ENCODE peak calls at places on chromosomes 11 and 22, in four cellular contexts. K is tibial artery, S is neural progenitor cell, B is A673. F is an unnamed sample.
A peak's percentile ranks its signal among the peaks of the same experiment; 100 is the strongest.

GRCh38 chr22:38754247-38755154 is 1.3 kb downstream of the SUN2 start:
- DNase-seq in B (peak; percentile 62), K (peak; percentile 98), S (peak; percentile 48), F (peak; percentile 83)

GRCh38 chr11:40280161-40281054 is 1179.0 kb downstream of the LRRC4C start:
- DNase-seq in B (no peak), K (no peak), S (no peak), F (peak; percentile 55)

GRCh38 chr11:114483929-114484328 is 44.7 kb downstream of the REXO2 start:
- DNase-seq in K (no peak), B (no peak), S (no peak), F (no peak)

GRCh38 chr22:22386602-22387385 is 121.7 kb downstream of the ZNF280B start:
- DNase-seq in B (no peak), K (no peak), S (no peak), F (no peak)

GRCh38 chr22:21451545-21452520 is 15.4 kb upstream of the TMEM191C start:
- DNase-seq in K (peak; percentile 33), S (peak; percentile 1), B (no peak), F (peak; percentile 4)

GRCh38 chr11:70159612-70160570 is 43.2 kb upstream of the FADD start:
- DNase-seq in S (no peak), K (peak; percentile 87), B (no peak), F (no peak)

GRCh38 chr22:29348956-29349355 is 33.5 kb upstream of the RASL10A start:
- DNase-seq in K (no peak), S (no peak), B (no peak), F (no peak)

GRCh38 chr11:23755076-23755475 is 741.8 kb upstream of the LUZP2 start:
- DNase-seq in S (no peak), B (no peak), K (no peak), F (no peak)

GRCh38 chr11:94876222-94876621 is 97.1 kb downstream of the CWC15 start:
- DNase-seq in S (no peak), B (no peak), K (no peak), F (no peak)

GRCh38 chr22:32649515-32650200 is 151.8 kb upstream of the TIMP3 start:
- DNase-seq in B (no peak), S (no peak), K (peak; percentile 76), F (peak; percentile 35)

GRCh38 chr22:43894122-43894521 is 2.3 kb upstream of the PNPLA5 start:
- DNase-seq in S (no peak), K (no peak), B (no peak), F (peak; percentile 26)

GRCh38 chr11:97717922-97718321 is 1302.8 kb upstream of the CNTN5 start:
- DNase-seq in B (no peak), S (no peak), K (no peak), F (peak; percentile 39)

GRCh38 chr11:114057147-114057546 is 2.4 kb upstream of the ZBTB16 start:
- DNase-seq in B (no peak), S (no peak), K (no peak), F (no peak)

GRCh38 chr22:17348464-17349103 is 20.7 kb upstream of the CECR2 start:
- DNase-seq in K (no peak), S (no peak), B (no peak), F (no peak)

GRCh38 chr11:88491674-88492073 is 154.1 kb upstream of the CTSC start:
- DNase-seq in K (no peak), B (no peak), S (no peak), F (no peak)

GRCh38 chr11:88487646-88488045 is 150.1 kb upstream of the CTSC start:
- DNase-seq in S (no peak), B (no peak), K (no peak), F (no peak)

GRCh38 chr11:88484873-88485621 is 147.5 kb upstream of the CTSC start:
- DNase-seq in B (peak; percentile 68), K (no peak), S (peak; percentile 54), F (no peak)

GRCh38 chr11:88494857-88495256 is 157.3 kb upstream of the CTSC start:
- DNase-seq in B (peak; percentile 15), K (no peak), S (peak; percentile 24), F (no peak)

DNA sequence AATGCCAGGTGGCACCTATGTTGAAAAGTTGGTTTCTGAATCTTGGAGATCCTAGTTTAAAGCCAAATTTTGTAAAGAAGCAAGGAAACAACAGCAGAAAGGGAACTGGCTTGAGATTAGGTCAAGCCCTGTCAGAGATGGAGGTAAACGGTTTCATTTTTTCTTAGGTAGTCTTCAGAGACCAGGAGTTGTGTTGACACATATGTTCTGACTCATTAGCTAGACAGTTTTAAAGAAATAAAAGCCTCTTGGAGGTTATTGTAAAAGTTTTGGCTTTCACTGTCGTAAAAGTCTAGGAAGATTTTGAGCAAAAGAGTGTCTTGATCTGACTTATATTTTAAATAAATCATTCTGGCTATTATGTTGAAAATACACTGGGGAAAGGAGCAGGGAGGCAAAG is 151.5 kb upstream of the CTSC start:
- DNase-seq in K (no peak), S (no peak), B (no peak), F (no peak)
- H3K27ac ChIP-seq in K (no peak overlapping the region), S (no peak overlapping the region), B (no peak overlapping the region), F (no peak overlapping the region)

GRCh38 chr22:33917744-33918406 is 2.4 kb downstream of the LARGE1 start:
- DNase-seq in S (peak; percentile 64), K (no peak), B (no peak), F (no peak)
- H3K4me3 ChIP-seq in S (peak overlapping the region; percentile 81), K (no peak overlapping the region), B (no peak overlapping the region), F (peak overlapping the region; percentile 98)

GRCh38 chr22:20115691-20116375 is at the start of gene RANBP1:
- DNase-seq in K (no peak), B (no peak), S (peak; percentile 23), F (peak; percentile 58)

GRCh38 chr22:20116376-20116950 is 559 bp downstream of the RANBP1 start:
- DNase-seq in B (no peak), S (peak; percentile 13), K (no peak), F (peak; percentile 73)

GRCh38 chr22:20116951-20117645 is at the start of gene TRMT2A:
- DNase-seq in B (peak; percentile 99), S (peak; percentile 99), K (peak; percentile 99), F (peak; percentile 99)

GRCh38 chr22:20117656-20118571 is 888 bp upstream of the TRMT2A start:
- DNase-seq in K (no peak), B (peak; percentile 61), S (peak; percentile 51), F (peak; percentile 63)

GRCh38 chr22:20118572-20119020 is 1.6 kb upstream of the TRMT2A start:
- DNase-seq in K (no peak), S (peak; percentile 27), B (peak; percentile 39), F (peak; percentile 31)
- H3K27ac ChIP-seq in K (peak overlapping the region; percentile 86), S (no peak overlapping the region), B (peak overlapping the region; percentile 95), F (no peak overlapping the region)

DNA sequence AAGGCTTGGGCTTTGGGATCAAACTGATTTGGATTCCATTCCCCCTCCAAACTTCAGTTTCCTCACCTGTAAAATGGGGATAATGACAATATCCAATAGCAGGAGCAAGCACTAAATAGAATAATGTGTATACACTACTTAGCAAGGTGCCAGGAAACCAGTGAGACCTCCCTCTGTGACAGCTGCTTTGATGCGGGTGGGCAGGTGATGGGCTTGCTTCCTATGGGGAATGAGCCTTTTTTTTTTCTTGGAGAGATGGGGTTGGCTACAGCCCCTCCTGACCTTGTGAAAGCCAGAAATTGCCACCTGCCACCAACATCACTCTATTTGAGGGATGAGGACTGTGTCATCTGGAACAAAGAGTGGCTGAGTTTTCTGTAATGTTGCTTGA is 1.1 kb downstream of the CD82 start:
- DNase-seq in K (no peak), B (no peak), S (no peak), F (no peak)
- H3K4me3 ChIP-seq in K (peak overlapping the region; percentile 70), B (no peak overlapping the region), S (peak overlapping the region; percentile 47), F (peak overlapping the region; percentile 77)

DNA sequence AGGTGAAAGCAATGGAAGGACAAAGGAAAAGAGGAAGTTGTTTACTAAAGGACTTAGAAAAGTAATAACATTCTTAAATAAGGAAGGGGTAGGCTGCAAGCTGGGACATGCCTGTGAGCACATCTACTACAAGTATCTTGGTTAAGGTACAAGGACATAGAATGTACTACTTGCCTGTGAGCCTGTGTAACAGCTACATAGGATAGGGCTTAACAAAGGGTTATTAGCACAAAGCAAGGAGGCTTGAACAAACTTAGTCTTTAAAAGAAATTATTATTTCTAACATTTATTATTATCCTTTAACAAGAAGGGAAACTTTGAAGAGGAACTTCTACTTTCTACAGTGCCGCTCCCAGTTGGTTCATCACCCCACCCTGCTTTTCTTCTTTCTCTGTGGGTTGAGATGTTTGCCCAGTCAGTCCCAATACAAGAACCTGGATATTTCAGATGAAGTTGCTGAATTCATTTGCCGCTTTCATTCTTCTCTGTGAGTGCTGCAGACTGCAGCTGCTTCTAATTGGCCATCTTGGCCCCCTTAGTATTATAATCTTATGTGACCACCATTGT is 87.5 kb downstream of the PRMT3 start:
- DNase-seq in K (no peak), B (no peak), S (no peak), F (no peak)
- H3K27ac ChIP-seq in K (no peak overlapping the region), B (no peak overlapping the region), S (no peak overlapping the region), F (no peak overlapping the region)

GRCh38 chr11:10317776-10318526 is 13.1 kb downstream of the ADM start:
- DNase-seq in S (peak; percentile 29), B (no peak), K (no peak), F (no peak)
- H3K4me3 ChIP-seq in S (no peak overlapping the region), B (no peak overlapping the region), K (no peak overlapping the region), F (no peak overlapping the region)

GRCh38 chr22:36472689-36473088 is 8.8 kb downstream of the TXN2 start:
- DNase-seq in K (no peak), S (no peak), B (no peak), F (no peak)

GRCh38 chr22:36471341-36471821 is 10.1 kb downstream of the TXN2 start:
- DNase-seq in K (peak; percentile 77), S (no peak), B (no peak), F (no peak)

GRCh38 chr22:36469094-36469710 is 12.2 kb downstream of the TXN2 start:
- DNase-seq in K (peak; percentile 89), B (no peak), S (no peak), F (no peak)

GRCh38 chr22:36470162-36470993 is 11.1 kb downstream of the TXN2 start:
- DNase-seq in S (peak; percentile 87), B (peak; percentile 89), K (peak; percentile 92), F (peak; percentile 89)

GRCh38 chr22:36470994-36471331 is 10.5 kb downstream of the TXN2 start:
- DNase-seq in B (no peak), S (no peak), K (peak; percentile 79), F (no peak)
- H3K27ac ChIP-seq in B (no peak overlapping the region), S (no peak overlapping the region), K (peak overlapping the region; percentile 78), F (peak overlapping the region; percentile 20)

GRCh38 chr11:46695345-46696211 is 4.8 kb downstream of the ARHGAP1 start:
- DNase-seq in B (no peak), S (no peak), K (no peak), F (no peak)
- H3K4me3 ChIP-seq in B (no peak overlapping the region), S (no peak overlapping the region), K (no peak overlapping the region), F (no peak overlapping the region)

GRCh38 chr11:122642971-122643370 is 12.6 kb upstream of the UBASH3B start:
- DNase-seq in B (no peak), K (no peak), S (no peak), F (no peak)
- H3K27ac ChIP-seq in B (no peak overlapping the region), K (peak overlapping the region; percentile 48), S (no peak overlapping the region), F (no peak overlapping the region)

F was measured in psoas muscle.